ENCODE peak calls at places on chromosomes 5 and 9, in six cellular contexts. T is GM03348; W is nucleus accumbens; R is occipital lobe; P is CD4-positive, CD25-positive, alpha-beta regulatory T cell; Z is left ventricle myocardium superior. E is an unnamed sample.

GRCh38 chr5:109910874-109911273 is 221.1 kb downstream of the MAN2A1 start:
- DNase-seq in R (no peak), T (no peak), Z (no peak), P (no peak), W (no peak), E (no peak)

GRCh38 chr5:138229387-138229786 is 16.3 kb upstream of the CDC23 start:
- DNase-seq in R (no peak), P (no peak), Z (no peak), T (no peak), W (no peak), E (no peak)

GRCh38 chr5:56612759-56613158 is 202.6 kb upstream of the MAP3K1 start:
- DNase-seq in P (peak; percentile 91), Z (no peak), W (no peak), T (no peak), R (no peak), E (no peak)

GRCh38 chr5:136769093-136769492 is 403.7 kb upstream of the TRPC7 start:
- DNase-seq in P (no peak), W (no peak), R (no peak), T (no peak), Z (no peak), E (no peak)

GRCh38 chr5:179805529-179806249 is 977 bp downstream of the MGAT4B start:
- DNase-seq in R (no peak), W (peak; percentile 40), P (peak; percentile 72), T (peak; percentile 85), Z (peak; percentile 73), E (peak; percentile 82)

GRCh38 chr5:20972419-20972925 is 984.5 kb upstream of the CDH18 start:
- DNase-seq in T (peak; percentile 1), R (peak; percentile 5), P (no peak), W (no peak), Z (peak; percentile 51), E (no peak)

GRCh38 chr5:132473019-132473531 is 17.5 kb downstream of the IRF1 start:
- DNase-seq in P (peak; percentile 97), R (no peak), W (no peak), Z (no peak), T (no peak), E (no peak)

GRCh38 chr5:61575103-61575502 is 243.0 kb downstream of the ZSWIM6 start:
- DNase-seq in Z (no peak), T (peak; percentile 90), W (no peak), R (no peak), P (no peak), E (peak; percentile 69)

GRCh38 chr5:163893301-163893700 is 387.9 kb downstream of the MAT2B start:
- DNase-seq in T (no peak), Z (no peak), W (no peak), R (no peak), P (no peak), E (peak; percentile 52)

GRCh38 chr5:88515881-88516819 is 247.5 kb upstream of the TMEM161B start:
- DNase-seq in Z (no peak), W (no peak), P (no peak), R (no peak), T (no peak), E (no peak)

GRCh38 chr5:67992919-67993318 is 222.6 kb upstream of the PIK3R1 start:
- DNase-seq in P (no peak), Z (no peak), T (peak; percentile 57), W (no peak), R (no peak), E (peak; percentile 71)

GRCh38 chr5:171543486-171543885 is 124.0 kb downstream of the FGF18 start:
- DNase-seq in T (no peak), Z (no peak), R (no peak), W (no peak), P (no peak), E (peak; percentile 21)

GRCh38 chr5:172420215-172420934 is 34.0 kb downstream of the SH3PXD2B start:
- DNase-seq in Z (peak; percentile 63), P (peak; percentile 72), W (peak; percentile 79), T (peak; percentile 89), R (no peak), E (peak; percentile 93)

GRCh38 chr5:168969341-168969863 is 331.5 kb downstream of the SLIT3 start:
- DNase-seq in P (no peak), T (no peak), Z (no peak), W (no peak), R (no peak), E (no peak)

GRCh38 chr9:125343518-125344284 is 82.1 kb downstream of the GAPVD1 start:
- DNase-seq in W (no peak), Z (no peak), P (no peak), T (no peak), R (no peak), E (peak; percentile 61)

GRCh38 chr5:102778478-102778877 is 23.4 kb downstream of the PAM start:
- DNase-seq in P (peak; percentile 27), W (no peak), Z (no peak), T (peak; percentile 50), R (no peak), E (peak; percentile 88)

GRCh38 chr5:106454651-106455415 is 1215.9 kb downstream of the EFNA5 start:
- DNase-seq in P (no peak), T (no peak), W (peak; percentile 15), R (no peak), Z (no peak), E (peak; percentile 0)

GRCh38 chr5:149656576-149657182 is 73.4 kb upstream of the PPARGC1B start:
- DNase-seq in W (no peak), R (no peak), P (no peak), Z (peak; percentile 67), T (no peak), E (peak; percentile 29)

GRCh38 chr5:133750356-133750755 is 138.0 kb upstream of the FSTL4 start:
- DNase-seq in T (no peak), R (no peak), P (no peak), W (no peak), Z (no peak), E (no peak)

GRCh38 chr9:125902224-125902623 is 155.1 kb downstream of the PBX3 start:
- DNase-seq in Z (no peak), P (no peak), R (no peak), T (no peak), W (no peak), E (peak; percentile 68)

GRCh38 chr9:71990466-71990865 is 69.9 kb downstream of the C9orf57 start:
- DNase-seq in R (no peak), Z (no peak), T (no peak), W (no peak), P (no peak), E (peak; percentile 60)

GRCh38 chr5:147659166-147659929 is 123.2 kb downstream of the JAKMIP2 start:
- DNase-seq in W (no peak), P (no peak), Z (no peak), T (no peak), R (no peak), E (no peak)

GRCh38 chr5:167614294-167615104 is 676.9 kb upstream of the WWC1 start:
- DNase-seq in T (no peak), P (no peak), Z (no peak), R (no peak), W (no peak), E (no peak)

GRCh38 chr9:134698111-134698510 is 56.5 kb downstream of the COL5A1 start:
- DNase-seq in P (no peak), W (no peak), R (no peak), T (no peak), Z (peak; percentile 29), E (no peak)